ENCODE peak calls at places on chromosome X, in five cellular contexts. Y is progenitor cell of endocrine pancreas, C is astrocyte of the spinal cord, J is mesothelial cell of epicardium, K is adrenal gland. Q is an unnamed sample.

GRCh38 chrX:131735127-131735526 is 191.3 kb downstream of the OR13H1 start:
- DNase-seq in Y (no peak), C (peak; percentile 17), J (no peak), K (no peak), Q (no peak)

GRCh38 chrX:101265869-101266428 is 25.2 kb downstream of the TAF7L start:
- DNase-seq in Y (no peak), C (peak; percentile 66), J (no peak), K (no peak), Q (peak; percentile 61)

GRCh38 chrX:74603040-74603439 is 11.4 kb downstream of the RLIM start:
- DNase-seq in Y (no peak), C (no peak), J (no peak), K (no peak), Q (no peak)

GRCh38 chrX:65758505-65758904 is 91.1 kb downstream of the MSN start:
- DNase-seq in Y (no peak), C (no peak), J (no peak), K (no peak), Q (no peak)

GRCh38 chrX:124555036-124555595 is 208.8 kb downstream of the SH2D1A start:
- DNase-seq in Y (no peak), C (peak; percentile 68), J (no peak), K (no peak), Q (peak; percentile 89)

GRCh38 chrX:136146614-136147319 is 566 bp upstream of the FHL1 start:
- DNase-seq in Y (no peak), C (no peak), J (peak; percentile 39), K (no peak), Q (no peak)

GRCh38 chrX:113297456-113297855 is 456.8 kb upstream of the AMOT start:
- DNase-seq in Y (no peak), C (no peak), J (no peak), K (no peak), Q (no peak)

GRCh38 chrX:40154853-40155616 is 57.3 kb upstream of the BCOR start:
- DNase-seq in Y (no peak), C (no peak), J (no peak), K (peak; percentile 85), Q (no peak)

GRCh38 chrX:39157006-39157405 is 355.7 kb downstream of the MID1IP1 start:
- DNase-seq in Y (no peak), C (no peak), J (no peak), K (no peak), Q (no peak)

GRCh38 chrX:69362889-69363288 is 141.2 kb upstream of the NALF2 start:
- DNase-seq in Y (no peak), C (no peak), J (no peak), K (no peak), Q (peak; percentile 75)

DNA sequence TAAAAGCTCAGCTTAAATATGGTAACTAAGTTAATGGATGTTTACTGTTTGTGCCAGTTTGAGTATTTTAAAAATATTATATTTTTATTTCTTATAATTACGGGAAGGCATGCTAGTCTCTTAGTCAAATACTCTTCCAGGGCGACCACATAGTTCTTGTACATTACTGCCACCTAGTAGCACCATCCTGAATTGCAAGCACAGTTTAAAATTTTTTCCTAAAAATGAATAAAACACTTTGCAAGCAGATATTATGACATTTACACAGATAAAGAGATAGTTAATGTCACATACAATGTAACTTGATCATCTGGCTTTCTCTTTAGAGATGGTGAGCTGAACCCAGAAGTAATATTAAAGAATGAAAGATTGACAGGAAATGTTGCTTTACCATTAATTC is 11.5 kb downstream of the NDP start:
- DNase-seq in Y (no peak), C (no peak), J (no peak), K (no peak), Q (no peak)
- TF ChIP-seq CTCF in Y (no peak), C (peak; percentile 17), J (no peak), K (no peak), Q (peak; percentile 41)

GRCh38 chrX:77597090-77597489 is 149.9 kb downstream of the FGF16 start:
- DNase-seq in Y (no peak), C (peak; percentile 34), J (no peak), K (no peak), Q (peak; percentile 17)
- TF ChIP-seq CTCF in Y (peak; percentile 40), C (peak; percentile 44), J (no peak), K (no peak), Q (peak; percentile 66)

GRCh38 chrX:22278375-22278774 is 5.7 kb downstream of the CBLL2 start:
- DNase-seq in Y (no peak), C (no peak), J (no peak), K (no peak), Q (no peak)
- TF ChIP-seq CTCF in Y (peak; percentile 32), C (no peak), J (no peak), K (no peak), Q (no peak)

GRCh38 chrX:151722241-151722846 is 6.5 kb downstream of the FATE1 start:
- DNase-seq in Y (peak; percentile 31), C (peak; percentile 3), J (peak; percentile 66), K (no peak), Q (no peak)
- TF ChIP-seq CTCF in Y (peak; percentile 65), C (peak; percentile 50), J (peak; percentile 26), K (no peak), Q (no peak)

GRCh38 chrX:17009856-17010650 is 63.6 kb downstream of the REPS2 start:
- DNase-seq in Y (no peak), C (no peak), J (no peak), K (no peak), Q (no peak)

GRCh38 chrX:17005712-17006372 is 59.4 kb downstream of the REPS2 start:
- DNase-seq in Y (no peak), C (no peak), J (no peak), K (no peak), Q (no peak)

GRCh38 chrX:17007134-17007768 is 60.8 kb downstream of the REPS2 start:
- DNase-seq in Y (no peak), C (peak; percentile 18), J (no peak), K (peak; percentile 28), Q (no peak)
- TF ChIP-seq CTCF in Y (peak; percentile 38), C (peak; percentile 57), J (no peak), K (no peak), Q (peak; percentile 54)